ENCODE peak calls at places on chromosome 1, in eight cellular contexts. One of them, this sample, is unnamed.

GRCh38 chr1:99004270-99005141 is at the start of gene PLPPR5:
- DNase-seq in C1 segment of cervical spinal cord: no peak
- DNase-seq in right cardiac atrium: peak; percentile 33
- DNase-seq in T-helper 22 cell: no peak
- DNase-seq in left ventricle myocardium superior: peak; percentile 17
- DNase-seq in GM12865: no peak
- DNase-seq in NCI-H2171 treated with DMSO at 0.1 percent for 48 hours: no peak
- DNase-seq in activated CD4-positive, alpha-beta T cell treated with anti-CD3 and anti-CD28 coated beads, Interleukin-2, amount 50 U/mL, for 48 hours: peak; percentile 18
- DNase-seq in this sample: peak; percentile 28

GRCh38 chr1:207240325-207241095 is 81.0 kb upstream of the CD55 start:
- DNase-seq in C1 segment of cervical spinal cord: no peak
- DNase-seq in activated CD4-positive, alpha-beta T cell treated with anti-CD3 and anti-CD28 coated beads, Interleukin-2, amount 50 U/mL, for 48 hours: no peak
- DNase-seq in GM12865: no peak
- DNase-seq in left ventricle myocardium superior: no peak
- DNase-seq in NCI-H2171 treated with DMSO at 0.1 percent for 48 hours: no peak
- DNase-seq in right cardiac atrium: no peak
- DNase-seq in T-helper 22 cell: no peak
- DNase-seq in this sample: no peak

GRCh38 chr1:215835951-215836350 is 268.8 kb downstream of the KCTD3 start:
- DNase-seq in GM12865: no peak
- DNase-seq in C1 segment of cervical spinal cord: no peak
- DNase-seq in left ventricle myocardium superior: no peak
- DNase-seq in activated CD4-positive, alpha-beta T cell treated with anti-CD3 and anti-CD28 coated beads, Interleukin-2, amount 50 U/mL, for 48 hours: no peak
- DNase-seq in right cardiac atrium: no peak
- DNase-seq in NCI-H2171 treated with DMSO at 0.1 percent for 48 hours: no peak
- DNase-seq in T-helper 22 cell: no peak
- DNase-seq in this sample: no peak

GRCh38 chr1:224392411-224393249 is 36.0 kb downstream of the CNIH4 start:
- DNase-seq in left ventricle myocardium superior: no peak
- DNase-seq in T-helper 22 cell: no peak
- DNase-seq in right cardiac atrium: no peak
- DNase-seq in GM12865: no peak
- DNase-seq in activated CD4-positive, alpha-beta T cell treated with anti-CD3 and anti-CD28 coated beads, Interleukin-2, amount 50 U/mL, for 48 hours: no peak
- DNase-seq in NCI-H2171 treated with DMSO at 0.1 percent for 48 hours: no peak
- DNase-seq in C1 segment of cervical spinal cord: no peak
- DNase-seq in this sample: no peak

GRCh38 chr1:96995351-96995750 is 273.8 kb downstream of the PTBP2 start:
- DNase-seq in right cardiac atrium: no peak
- DNase-seq in GM12865: peak; percentile 36
- DNase-seq in NCI-H2171 treated with DMSO at 0.1 percent for 48 hours: no peak
- DNase-seq in left ventricle myocardium superior: no peak
- DNase-seq in T-helper 22 cell: no peak
- DNase-seq in activated CD4-positive, alpha-beta T cell treated with anti-CD3 and anti-CD28 coated beads, Interleukin-2, amount 50 U/mL, for 48 hours: no peak
- DNase-seq in C1 segment of cervical spinal cord: no peak
- DNase-seq in this sample: no peak

GRCh38 chr1:156689960-156690672 is 12.9 kb upstream of the NES start:
- DNase-seq in left ventricle myocardium superior: no peak
- DNase-seq in GM12865: no peak
- DNase-seq in activated CD4-positive, alpha-beta T cell treated with anti-CD3 and anti-CD28 coated beads, Interleukin-2, amount 50 U/mL, for 48 hours: no peak
- DNase-seq in C1 segment of cervical spinal cord: no peak
- DNase-seq in T-helper 22 cell: no peak
- DNase-seq in NCI-H2171 treated with DMSO at 0.1 percent for 48 hours: peak; percentile 43
- DNase-seq in right cardiac atrium: no peak
- DNase-seq in this sample: peak; percentile 31

GRCh38 chr1:55257958-55258357 is 42.8 kb upstream of the USP24 start:
- DNase-seq in NCI-H2171 treated with DMSO at 0.1 percent for 48 hours: no peak
- DNase-seq in left ventricle myocardium superior: no peak
- DNase-seq in T-helper 22 cell: peak; percentile 16
- DNase-seq in C1 segment of cervical spinal cord: no peak
- DNase-seq in activated CD4-positive, alpha-beta T cell treated with anti-CD3 and anti-CD28 coated beads, Interleukin-2, amount 50 U/mL, for 48 hours: no peak
- DNase-seq in GM12865: peak; percentile 78
- DNase-seq in right cardiac atrium: no peak
- DNase-seq in this sample: no peak

GRCh38 chr1:2135425-2135824 is 59.1 kb downstream of the FAAP20 start:
- DNase-seq in right cardiac atrium: peak; percentile 94
- DNase-seq in activated CD4-positive, alpha-beta T cell treated with anti-CD3 and anti-CD28 coated beads, Interleukin-2, amount 50 U/mL, for 48 hours: no peak
- DNase-seq in NCI-H2171 treated with DMSO at 0.1 percent for 48 hours: no peak
- DNase-seq in T-helper 22 cell: no peak
- DNase-seq in C1 segment of cervical spinal cord: no peak
- DNase-seq in GM12865: no peak
- DNase-seq in left ventricle myocardium superior: peak; percentile 88
- DNase-seq in this sample: peak; percentile 88

GRCh38 chr1:77407738-77408375 is 126.0 kb downstream of the AK5 start:
- DNase-seq in GM12865: no peak
- DNase-seq in T-helper 22 cell: no peak
- DNase-seq in NCI-H2171 treated with DMSO at 0.1 percent for 48 hours: no peak
- DNase-seq in left ventricle myocardium superior: no peak
- DNase-seq in right cardiac atrium: no peak
- DNase-seq in activated CD4-positive, alpha-beta T cell treated with anti-CD3 and anti-CD28 coated beads, Interleukin-2, amount 50 U/mL, for 48 hours: no peak
- DNase-seq in C1 segment of cervical spinal cord: no peak
- DNase-seq in this sample: no peak

GRCh38 chr1:39105061-39105840 is 79.1 kb downstream of the NDUFS5 start:
- DNase-seq in C1 segment of cervical spinal cord: no peak
- DNase-seq in activated CD4-positive, alpha-beta T cell treated with anti-CD3 and anti-CD28 coated beads, Interleukin-2, amount 50 U/mL, for 48 hours: peak; percentile 65
- DNase-seq in right cardiac atrium: peak; percentile 92
- DNase-seq in T-helper 22 cell: peak; percentile 34
- DNase-seq in left ventricle myocardium superior: peak; percentile 88
- DNase-seq in NCI-H2171 treated with DMSO at 0.1 percent for 48 hours: peak; percentile 40
- DNase-seq in GM12865: peak; percentile 76
- DNase-seq in this sample: peak; percentile 83

This sample was measured in Right ventricle myocardium superior.